ENCODE peak calls at places on chromosomes 16 and 17, in seven cellular contexts. S is tibial artery; J is CD4-positive, alpha-beta T cell; M is testis; N is left ventricle myocardium inferior; O is heart right ventricle; C is prostate gland. K is an unnamed sample.

GRCh38 chr16:69365901-69366300 is 14.3 kb upstream of the TMED6 start:
- DNase-seq in C (no peak), S (no peak), M (no peak), O (no peak), J (no peak), N (no peak), K (no peak)

GRCh38 chr17:75876938-75877751 is 1.2 kb downstream of the TRIM47 start:
- DNase-seq in O (peak; percentile 97), J (no peak), C (peak; percentile 75), S (peak; percentile 98), M (peak; percentile 94), N (peak; percentile 96), K (no peak)

GRCh38 chr17:64009571-64010402 is 10.6 kb downstream of the ICAM2 start:
- DNase-seq in C (no peak), N (no peak), M (peak; percentile 9), S (no peak), O (no peak), J (no peak), K (no peak)

GRCh38 chr17:35283767-35284166 is 40.9 kb downstream of the SLFN5 start:
- DNase-seq in C (no peak), N (no peak), S (no peak), O (no peak), M (no peak), J (no peak), K (no peak)

GRCh38 chr16:84548971-84549844 is 44.7 kb upstream of the MEAK7 start:
- DNase-seq in N (no peak), S (no peak), O (peak; percentile 17), M (no peak), C (no peak), J (peak; percentile 39), K (peak; percentile 33)

GRCh38 chr17:47918003-47918402 is 22.0 kb downstream of the SP2 start:
- DNase-seq in S (no peak), M (no peak), N (no peak), J (no peak), O (no peak), C (no peak), K (no peak)

GRCh38 chr16:21611546-21612384 is 12.4 kb downstream of the METTL9 start:
- DNase-seq in S (no peak), J (no peak), O (no peak), M (no peak), C (no peak), N (no peak), K (no peak)

GRCh38 chr17:22266231-22266630 is 573.9 kb downstream of the KCNJ18 start:
- DNase-seq in M (peak; percentile 60), N (no peak), O (no peak), J (no peak), S (no peak), C (no peak), K (no peak)

GRCh38 chr16:79792952-79793351 is 192.4 kb upstream of the MAF start:
- DNase-seq in C (no peak), J (no peak), M (peak; percentile 62), S (no peak), O (no peak), N (no peak), K (no peak)

GRCh38 chr16:3020247-3020603 is at the start of gene TNFRSF12A:
- DNase-seq in C (peak; percentile 63), S (peak; percentile 70), N (peak; percentile 83), O (peak; percentile 74), J (no peak), M (peak; percentile 78), K (no peak)

GRCh38 chr17:68396226-68396780 is 61.0 kb downstream of the WIPI1 start:
- DNase-seq in J (no peak), N (no peak), O (no peak), C (no peak), S (no peak), M (no peak), K (no peak)

GRCh38 chr17:68391561-68392268 is 65.6 kb downstream of the WIPI1 start:
- DNase-seq in S (no peak), N (no peak), J (no peak), M (peak; percentile 66), C (no peak), O (no peak), K (no peak)

GRCh38 chr17:68396795-68397536 is 60.3 kb downstream of the WIPI1 start:
- DNase-seq in N (no peak), J (no peak), O (no peak), C (no peak), M (no peak), S (no peak), K (no peak)

GRCh38 chr17:68390888-68391545 is 66.3 kb downstream of the WIPI1 start:
- DNase-seq in N (no peak), O (no peak), C (no peak), J (no peak), S (peak; percentile 65), M (peak; percentile 37), K (no peak)

DNA sequence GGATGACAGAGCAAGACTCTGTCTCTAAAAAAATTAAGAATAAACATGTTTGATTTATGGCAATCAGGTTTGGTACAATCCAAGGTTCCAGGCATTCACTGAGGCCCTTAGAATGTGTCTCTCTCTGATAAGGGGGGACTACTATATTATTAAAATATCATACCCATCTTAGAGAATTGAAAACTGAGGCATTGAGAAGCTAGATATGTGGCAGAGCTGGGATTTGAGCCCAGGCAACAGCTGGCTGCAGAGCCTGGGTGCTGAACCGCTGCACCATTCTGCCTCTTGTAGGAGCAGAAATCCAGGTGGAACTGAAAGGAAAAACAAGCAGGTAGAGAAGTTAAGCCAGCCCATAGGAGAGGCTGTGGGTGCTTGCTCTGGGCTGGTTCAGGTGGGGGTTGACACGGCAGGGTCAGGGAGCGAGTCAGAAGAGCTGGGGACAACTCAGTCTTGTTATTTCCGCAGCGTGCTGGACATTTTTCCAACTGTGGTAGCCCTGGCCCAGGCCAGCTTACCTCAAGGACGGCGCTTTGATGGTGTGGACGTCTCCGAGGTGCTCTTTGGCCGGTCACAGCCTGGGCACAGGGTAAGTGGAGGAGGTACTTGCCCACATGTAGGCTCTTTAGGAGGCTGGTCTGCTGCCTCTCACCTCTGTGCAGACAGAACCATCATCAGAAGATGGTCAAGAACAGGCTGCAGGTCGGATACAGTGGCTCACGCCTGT is 62.5 kb downstream of the WIPI1 start:
- DNase-seq in C (no peak), S (no peak), O (no peak), J (no peak), N (no peak), M (no peak), K (no peak)
- H3K27me3 ChIP-seq in C (no peaks in the 10 kb centered on the region), S (no peaks in the 10 kb centered on the region), O (no peaks in the 10 kb centered on the region), J (no peaks in the 10 kb centered on the region), N (no peaks in the 10 kb centered on the region), M (no peaks in the 10 kb centered on the region), K (no peaks in the 10 kb centered on the region)

DNA sequence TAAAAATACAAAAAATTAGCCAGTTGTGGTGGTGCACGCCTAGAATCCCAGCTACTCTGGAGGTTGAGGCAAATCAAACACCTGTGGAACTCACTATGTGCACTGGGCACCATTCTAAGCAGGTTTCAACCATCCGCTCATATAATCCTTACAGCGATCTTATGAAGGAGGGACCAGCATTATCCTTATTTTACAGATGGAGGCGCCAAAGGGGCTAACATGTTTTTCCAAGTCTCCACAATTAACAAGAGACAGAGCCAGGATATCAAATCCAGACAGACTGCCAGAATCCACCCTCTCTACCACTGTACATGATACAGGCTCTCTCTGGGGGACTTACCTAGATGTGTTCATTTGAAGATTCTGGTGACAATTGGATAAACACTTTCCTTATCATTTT is 479.0 kb downstream of the XYLT1 start:
- DNase-seq in O (no peak), M (no peak), C (no peak), N (no peak), S (no peak), J (no peak), K (no peak)
- TF ChIP-seq CTCF in O (no peak), M (no peak), C (no peak), N (no peak), S (no peak), J (no peak), K (no peak)

DNA sequence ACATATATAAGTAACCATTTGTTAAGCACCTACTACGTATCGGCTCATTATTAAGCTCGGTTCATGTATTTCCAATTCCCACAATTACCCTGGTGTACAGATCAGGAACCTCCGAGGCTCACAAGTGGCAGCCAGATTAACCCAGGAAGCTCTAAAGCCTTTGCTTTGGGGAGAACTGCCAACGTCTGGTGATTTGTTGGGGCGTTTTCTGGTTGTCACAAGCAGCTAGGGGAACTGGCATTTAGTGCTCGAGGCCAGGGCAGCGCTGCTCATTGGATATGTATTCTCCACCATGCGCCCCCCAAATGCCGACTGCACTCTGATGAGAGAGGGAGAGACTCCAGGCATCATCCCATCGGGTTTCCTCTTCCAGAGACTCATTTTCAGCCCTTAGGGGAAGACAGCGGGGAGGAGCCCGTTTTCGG is 541 bp downstream of the ZNF18 start:
- DNase-seq in M (peak; percentile 50), C (peak; percentile 16), O (peak; percentile 40), J (no peak), S (no peak), N (no peak), K (peak; percentile 22)
- H3K27me3 ChIP-seq in M (no peaks in the 10 kb centered on the region), C (no peaks in the 10 kb centered on the region), O (no peaks in the 10 kb centered on the region), J (no peaks in the 10 kb centered on the region), S (no peaks in the 10 kb centered on the region), N (no peaks in the 10 kb centered on the region), K (no peaks in the 10 kb centered on the region)

GRCh38 chr17:20096430-20096829 is 87.3 kb downstream of the SPECC1 start:
- DNase-seq in M (peak; percentile 27), S (no peak), J (no peak), N (peak; percentile 57), O (no peak), C (no peak), K (no peak)

GRCh38 chr17:20092973-20093626 is 83.9 kb downstream of the SPECC1 start:
- DNase-seq in S (no peak), M (peak; percentile 4), O (no peak), C (no peak), N (no peak), J (no peak), K (no peak)

GRCh38 chr17:20094777-20095176 is 85.6 kb downstream of the SPECC1 start:
- DNase-seq in S (no peak), M (no peak), O (no peak), C (no peak), N (no peak), J (no peak), K (no peak)

GRCh38 chr17:20097362-20097761 is 88.2 kb downstream of the SPECC1 start:
- DNase-seq in N (no peak), C (no peak), J (no peak), S (no peak), O (no peak), M (peak; percentile 9), K (no peak)

GRCh38 chr17:20095366-20096080 is 86.4 kb downstream of the SPECC1 start:
- DNase-seq in O (peak; percentile 82), N (peak; percentile 79), S (peak; percentile 82), C (peak; percentile 21), J (no peak), M (peak; percentile 83), K (no peak)
- TF ChIP-seq CTCF in O (no peak), N (peak; percentile 59), S (peak; percentile 35), C (peak; percentile 5), J (no peak), M (no peak), K (no peak)